ENCODE peak calls at places on chromosomes 16 and 17, in seven cellular contexts. E is mesendoderm, W is IMR-90, N is neuronal stem cell, D is mesenchymal stem cell, F is H1, O is H9. G is an unnamed sample.
A peak's percentile ranks its signal among the peaks of the same experiment; 100 is the strongest.

GRCh38 chr17:65627892-65628622 is 66.6 kb upstream of the AXIN2 start:
- DNase-seq in W (peak; percentile 92), E (no peak), D (peak; percentile 87), N (no peak), O (no peak), F (no peak), G (peak; percentile 4)

GRCh38 chr16:1940273-1941161 is 2.5 kb downstream of the MSRB1 start:
- DNase-seq in N (no peak), D (no peak), F (no peak), W (no peak), E (no peak), O (no peak), G (peak; percentile 78)

GRCh38 chr17:32813021-32813420 is 63.9 kb downstream of the MYO1D start:
- DNase-seq in N (no peak), E (no peak), W (no peak), O (no peak), D (no peak), F (no peak), G (peak; percentile 70)

GRCh38 chr16:48613061-48613957 is 3.3 kb upstream of the N4BP1 start:
- DNase-seq in O (no peak), N (no peak), W (peak; percentile 90), E (peak; percentile 61), F (no peak), D (peak; percentile 93), G (peak; percentile 92)

GRCh38 chr16:6725634-6726331 is 606.9 kb upstream of the RBFOX1 start:
- DNase-seq in D (no peak), O (no peak), E (peak; percentile 15), W (no peak), F (no peak), N (no peak), G (no peak)

GRCh38 chr16:71426069-71426879 is 15.6 kb downstream of the TLE7 start:
- DNase-seq in O (peak; percentile 95), D (peak; percentile 86), N (peak; percentile 90), E (peak; percentile 100), W (peak; percentile 90), F (peak; percentile 94), G (peak; percentile 61)

GRCh38 chr17:54626146-54626703 is 274.4 kb upstream of the TOM1L1 start:
- DNase-seq in W (no peak), O (peak; percentile 76), E (peak; percentile 90), N (peak; percentile 24), F (peak; percentile 50), D (no peak), G (no peak)

GRCh38 chr17:418421-418751 is 65.8 kb upstream of the RPH3AL start:
- DNase-seq in O (no peak), W (no peak), F (no peak), D (no peak), E (no peak), N (no peak), G (no peak)

GRCh38 chr16:25010542-25010941 is 4.6 kb downstream of the ARHGAP17 start:
- DNase-seq in D (no peak), E (no peak), F (no peak), N (no peak), O (no peak), W (no peak), G (no peak)

GRCh38 chr16:84088695-84089395 is 27.9 kb downstream of the MBTPS1 start:
- DNase-seq in O (no peak), F (no peak), E (peak; percentile 19), W (no peak), N (no peak), D (peak; percentile 4), G (no peak)

GRCh38 chr16:11677451-11677951 is 9.2 kb downstream of the SNN start:
- DNase-seq in O (no peak), N (no peak), E (no peak), F (no peak), D (peak; percentile 22), W (peak; percentile 69), G (no peak)

GRCh38 chr17:70804161-70804560 is 634.8 kb downstream of the KCNJ2 start:
- DNase-seq in N (no peak), O (no peak), W (peak; percentile 61), D (peak; percentile 55), E (no peak), F (no peak), G (no peak)

GRCh38 chr17:46979023-46979870 is at the start of gene RPRML:
- DNase-seq in D (peak; percentile 22), N (peak; percentile 63), E (peak; percentile 42), F (no peak), O (peak; percentile 77), W (no peak), G (no peak)

DNA sequence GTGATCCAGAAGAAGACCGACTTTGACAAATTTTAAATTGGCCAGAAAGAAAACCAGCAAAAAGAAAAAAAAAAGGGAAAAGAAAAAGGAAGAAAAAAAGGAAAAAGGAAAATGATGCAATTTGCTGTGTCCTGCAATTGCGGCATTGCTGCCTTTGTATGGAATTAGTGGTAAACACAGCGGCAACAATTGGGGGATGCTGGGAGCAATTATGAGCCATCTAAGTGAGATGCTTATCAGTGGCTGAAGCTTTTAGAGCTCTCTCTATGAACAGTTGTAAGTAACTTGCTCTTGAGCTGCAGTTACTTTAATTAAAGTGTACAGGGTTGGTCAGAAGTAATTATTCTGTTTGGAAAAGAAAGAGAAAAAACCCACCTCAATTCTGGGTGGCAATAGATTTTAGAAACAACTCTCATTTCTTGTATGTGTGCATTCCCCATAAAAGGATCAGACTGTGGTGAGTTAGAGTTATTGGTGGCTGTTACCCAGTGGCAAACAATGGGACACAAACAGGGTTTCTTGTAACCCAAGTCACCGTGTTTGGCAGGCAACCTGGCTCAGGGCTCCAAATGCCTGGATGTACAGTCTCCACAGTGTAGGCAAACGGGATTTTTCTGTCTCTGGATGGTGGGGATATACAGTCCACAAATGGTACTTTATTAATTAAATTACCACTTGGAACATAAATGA is 161.4 kb downstream of the AATF start:
- DNase-seq in O (peak; percentile 9), W (no peak), D (peak; percentile 34), E (peak; percentile 79), N (no peak), F (no peak), G (no peak)
- H3K18ac ChIP-seq in O (no peak overlapping the region), W (no peak overlapping the region), D (no peak overlapping the region), E (no peak overlapping the region), N (peak overlapping the region; percentile 18), F (no peak overlapping the region), G (no peak overlapping the region)

GRCh38 chr16:10667239-10667638 is 27.5 kb downstream of the TEKT5 start:
- DNase-seq in F (no peak), D (no peak), O (no peak), W (no peak), N (no peak), E (no peak), G (no peak)
- H2AK5ac ChIP-seq in F (no peak overlapping the region), D (no peak overlapping the region), O (no peak overlapping the region), W (no peak overlapping the region), N (no peak overlapping the region), E (no peak overlapping the region), G (no peak overlapping the region)

GRCh38 chr17:5947701-5948180 is 122.4 kb upstream of the WSCD1 start:
- DNase-seq in O (no peak), F (no peak), W (no peak), D (no peak), N (no peak), E (no peak), G (peak; percentile 96)

GRCh38 chr17:5942687-5943086 is 127.5 kb upstream of the WSCD1 start:
- DNase-seq in O (no peak), N (no peak), W (no peak), E (no peak), D (no peak), F (no peak), G (no peak)

GRCh38 chr17:5941258-5941657 is 128.9 kb upstream of the WSCD1 start:
- DNase-seq in W (no peak), E (no peak), N (no peak), O (no peak), D (no peak), F (no peak), G (peak; percentile 66)

GRCh38 chr17:5943991-5944390 is 126.2 kb upstream of the WSCD1 start:
- DNase-seq in W (no peak), N (no peak), E (peak; percentile 50), O (no peak), F (no peak), D (no peak), G (no peak)

DNA sequence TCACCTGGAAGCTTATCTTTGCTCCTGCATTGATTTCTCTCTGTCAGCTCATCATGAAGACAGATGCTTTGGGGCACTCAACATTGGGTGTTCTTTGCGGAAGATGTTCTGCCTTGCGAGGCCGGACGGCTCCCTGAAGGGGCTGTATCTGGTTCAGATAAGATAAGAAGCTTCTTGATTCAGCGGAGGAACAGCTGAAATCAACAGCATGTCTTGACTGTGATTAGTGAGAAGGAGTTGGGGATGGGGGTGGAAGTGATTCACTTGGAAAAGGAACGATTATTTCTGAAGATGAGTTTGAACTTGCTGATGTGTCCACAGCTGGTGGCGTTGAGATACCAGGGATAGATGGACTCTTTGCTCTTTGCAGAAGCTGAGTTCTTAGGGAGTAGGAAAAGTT is 126.9 kb upstream of the WSCD1 start:
- DNase-seq in O (no peak), F (no peak), D (no peak), W (no peak), N (no peak), E (peak; percentile 85), G (no peak)
- H2BK120ac ChIP-seq in O (no peak overlapping the region), F (no peak overlapping the region), D (no peak overlapping the region), W (no peak overlapping the region), N (no peak overlapping the region), E (no peak overlapping the region), G (no peak overlapping the region)

GRCh38 chr16:73069581-73070262 is 21.8 kb upstream of the ZFHX3 start:
- DNase-seq in N (no peak), O (no peak), F (no peak), E (no peak), W (no peak), D (no peak), G (no peak)

GRCh38 chr16:73068546-73069401 is 20.8 kb upstream of the ZFHX3 start:
- DNase-seq in W (peak; percentile 99), O (no peak), E (no peak), N (no peak), D (peak; percentile 97), F (no peak), G (peak; percentile 52)

GRCh38 chr16:73074399-73074798 is 26.5 kb upstream of the ZFHX3 start:
- DNase-seq in D (no peak), W (no peak), N (no peak), O (no peak), E (no peak), F (no peak), G (no peak)

GRCh38 chr16:73067671-73068545 is 20.0 kb upstream of the ZFHX3 start:
- DNase-seq in D (no peak), W (no peak), F (no peak), N (no peak), E (no peak), O (no peak), G (no peak)

DNA sequence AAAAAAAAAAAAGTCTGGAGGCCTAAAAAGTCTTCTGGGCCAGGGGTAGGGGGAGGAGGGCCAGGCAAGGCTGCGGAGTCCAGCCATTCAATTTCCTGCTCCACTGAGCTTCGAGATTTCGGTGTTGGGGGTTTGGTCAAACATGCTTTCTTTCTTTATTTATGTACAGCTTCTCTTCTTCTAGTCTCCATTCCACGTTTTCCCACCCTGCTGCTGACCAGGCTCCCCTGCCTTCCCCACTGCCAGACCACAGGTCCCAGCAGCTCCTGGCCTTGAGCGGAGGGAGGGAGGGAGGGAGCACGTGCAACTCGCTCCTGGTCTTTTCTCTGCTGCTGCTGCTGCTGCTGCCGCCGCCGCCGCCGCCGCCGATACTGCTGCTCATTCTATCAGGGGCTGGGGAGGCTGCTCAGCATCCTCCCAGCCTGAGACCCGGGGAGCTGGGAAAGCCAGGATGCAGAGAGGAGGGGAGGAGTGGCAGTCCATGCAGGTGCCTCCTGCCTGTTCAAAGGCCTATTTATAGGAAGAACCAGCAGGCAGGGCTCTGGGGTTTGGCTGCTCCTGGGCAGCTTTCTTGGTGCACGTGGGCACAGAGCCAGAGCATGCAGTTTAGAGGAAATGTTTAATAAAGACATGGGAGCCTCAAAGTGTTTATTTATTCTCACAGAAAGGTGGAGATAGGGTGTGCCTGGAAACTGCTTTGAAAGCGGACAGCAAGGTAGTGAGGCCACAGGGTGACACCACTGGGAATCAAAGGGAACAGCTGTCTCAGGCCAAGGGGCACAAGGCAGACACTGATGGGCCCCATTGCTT is 23.4 kb upstream of the ZFHX3 start:
- DNase-seq in E (peak; percentile 84), O (peak; percentile 89), D (peak; percentile 78), N (peak; percentile 41), W (no peak), F (no peak), G (no peak)
- H3K18ac ChIP-seq in E (no peak overlapping the region), O (peak overlapping the region; percentile 78), D (peak overlapping the region; percentile 68), N (peak overlapping the region; percentile 40), W (peak overlapping the region; percentile 84), F (no peak overlapping the region), G (no peak overlapping the region)